ENCODE peak calls at places on chromosome 9, in four cellular contexts. Q is H1, U is IMR-90, D is mesendoderm. N is an unnamed sample.

GRCh38 chr9:68426755-68427154 is 70.3 kb downstream of the PGM5 start:
- DNase-seq in U (no peak), D (no peak), Q (no peak), N (no peak)

GRCh38 chr9:107569171-107569570 is 79.6 kb upstream of the KLF4 start:
- DNase-seq in Q (no peak), U (peak; percentile 17), D (no peak), N (no peak)

GRCh38 chr9:93182572-93182971 is 1.4 kb upstream of the WNK2 start:
- DNase-seq in D (no peak), Q (no peak), U (no peak), N (no peak)

GRCh38 chr9:117149996-117150395 is 264.9 kb downstream of the ASTN2 start:
- DNase-seq in Q (no peak), D (no peak), U (no peak), N (no peak)

GRCh38 chr9:28961625-28962024 is 1388.3 kb upstream of the C9orf72 start:
- DNase-seq in Q (no peak), U (no peak), D (peak; percentile 3), N (no peak)

GRCh38 chr9:125460883-125461475 is 199.4 kb downstream of the GAPVD1 start:
- DNase-seq in Q (no peak), U (peak; percentile 93), D (no peak), N (no peak)

GRCh38 chr9:117340422-117340821 is 74.4 kb downstream of the ASTN2 start:
- DNase-seq in U (no peak), D (no peak), Q (no peak), N (no peak)

GRCh38 chr9:109726122-109726521 is 53.9 kb upstream of the PALM2AKAP2 start:
- DNase-seq in Q (no peak), D (no peak), U (no peak), N (no peak)

GRCh38 chr9:92140754-92141143 is 25.5 kb upstream of the SPTLC1 start:
- DNase-seq in D (no peak), U (no peak), Q (peak; percentile 67), N (no peak)

GRCh38 chr9:15824310-15824709 is 271.5 kb downstream of the CCDC171 start:
- DNase-seq in U (peak; percentile 21), Q (no peak), D (peak; percentile 59), N (no peak)

GRCh38 chr9:114516913-114517312 is 11.6 kb upstream of the WHRN start:
- DNase-seq in Q (no peak), U (peak; percentile 61), D (peak; percentile 86), N (no peak)

GRCh38 chr9:133437753-133438531 is 15.8 kb downstream of the ADAMTS13 start:
- DNase-seq in D (no peak), U (no peak), Q (no peak), N (peak; percentile 67)

GRCh38 chr9:136754059-136754572 is 3.9 kb downstream of the LCN8 start:
- DNase-seq in D (no peak), U (no peak), Q (no peak), N (no peak)

GRCh38 chr9:134593756-134594375 is 47.7 kb upstream of the COL5A1 start:
- DNase-seq in D (no peak), Q (no peak), U (no peak), N (no peak)

GRCh38 chr9:35533398-35533797 is 43.5 kb downstream of the RUSC2 start:
- DNase-seq in Q (no peak), U (peak; percentile 39), D (no peak), N (no peak)

GRCh38 chr9:124054671-124055212 is 43.2 kb downstream of the LHX2 start:
- DNase-seq in D (peak; percentile 53), U (peak; percentile 90), Q (no peak), N (no peak)

GRCh38 chr9:37949576-37949975 is 45.6 kb upstream of the SLC25A51 start:
- DNase-seq in Q (no peak), U (no peak), D (no peak), N (no peak)

GRCh38 chr9:122122903-122123632 is 30.0 kb upstream of the TTLL11 start:
- DNase-seq in Q (peak; percentile 97), D (peak; percentile 79), U (peak; percentile 66), N (peak; percentile 85)

GRCh38 chr9:21326526-21327139 is 8.6 kb downstream of the KLHL9 start:
- DNase-seq in U (peak; percentile 44), D (peak; percentile 35), Q (no peak), N (no peak)

GRCh38 chr9:71762900-71763653 is 5.2 kb downstream of the CEMIP2 start:
- DNase-seq in Q (no peak), D (no peak), U (peak; percentile 84), N (no peak)

GRCh38 chr9:71680189-71680983 is 87.9 kb downstream of the CEMIP2 start:
- DNase-seq in D (peak; percentile 29), U (peak; percentile 57), Q (no peak), N (no peak)

GRCh38 chr9:112032009-112032408 is 135.4 kb downstream of the UGCG start:
- DNase-seq in U (no peak), Q (no peak), D (no peak), N (no peak)

GRCh38 chr9:74674077-74674476 is 176.9 kb downstream of the RORB start:
- DNase-seq in Q (no peak), U (no peak), D (no peak), N (no peak)

GRCh38 chr9:88809836-88810235 is 181.4 kb upstream of the S1PR3 start:
- DNase-seq in Q (no peak), D (no peak), U (no peak), N (no peak)

GRCh38 chr9:107090218-107090617 is 192.9 kb upstream of the RAD23B start:
- DNase-seq in D (no peak), U (no peak), Q (no peak), N (no peak)

DNA sequence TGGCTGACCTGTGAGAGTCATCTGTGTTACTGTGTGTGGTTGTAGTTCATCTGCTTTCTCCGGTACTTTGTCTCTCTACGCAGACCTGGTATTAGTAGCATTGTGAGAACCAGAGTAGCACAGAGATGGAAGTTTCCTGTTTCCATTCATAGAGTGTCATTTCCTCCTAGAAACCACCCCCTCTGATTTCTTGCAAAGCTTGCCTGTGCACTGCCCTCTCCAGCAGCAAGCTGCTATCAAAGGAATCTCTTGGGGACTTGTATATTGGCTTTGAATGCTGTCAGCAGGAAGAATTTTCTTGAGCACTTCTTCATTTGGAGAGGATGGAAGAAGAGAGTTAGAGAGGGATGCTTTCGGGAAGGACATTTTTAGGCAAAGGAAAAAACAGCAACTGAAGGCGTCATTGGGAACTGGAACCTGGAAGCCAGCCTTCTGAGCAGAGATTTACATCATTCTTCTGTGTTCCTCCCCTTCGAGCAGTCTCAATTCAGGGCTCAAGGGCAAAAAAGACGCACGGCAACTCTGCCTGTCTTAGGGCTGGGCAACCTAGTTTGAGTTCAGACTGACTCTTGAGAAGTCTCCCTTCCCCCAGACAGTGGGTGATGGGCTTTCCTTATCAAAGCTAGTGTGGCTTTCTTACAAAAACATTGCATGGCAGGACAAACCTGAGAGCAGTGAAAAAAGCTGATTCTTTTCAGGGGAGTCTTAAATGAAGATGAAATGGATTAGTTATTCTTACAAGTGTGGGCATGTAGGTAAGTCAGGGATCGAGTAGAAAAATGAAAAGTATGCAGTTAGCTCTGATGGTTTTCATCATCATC is 226.3 kb downstream of the AOPEP start:
- DNase-seq in U (no peak), Q (no peak), D (no peak), N (no peak)
- H4K5ac ChIP-seq in U (no peak overlapping the region), Q (no peak overlapping the region), D (no peak overlapping the region), N (no peak overlapping the region)

DNA sequence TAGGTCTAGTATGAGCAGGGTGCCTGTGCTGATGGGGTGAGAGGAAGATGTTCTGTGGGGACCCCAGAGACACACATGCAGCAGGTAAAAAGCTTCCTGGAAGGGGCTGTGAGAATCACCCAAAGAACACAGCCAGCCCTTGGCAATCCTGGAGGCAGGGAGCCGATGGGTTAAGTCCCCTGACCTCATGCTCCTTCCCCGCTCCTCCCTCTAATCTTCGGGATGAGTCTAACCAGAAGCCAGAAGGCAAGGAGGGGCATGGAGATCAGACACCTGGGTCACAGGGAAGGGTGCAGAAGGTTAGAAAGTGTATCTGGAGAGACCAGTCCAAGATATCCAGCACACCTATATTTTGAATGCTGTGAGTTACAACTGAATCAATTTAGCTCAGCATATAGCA is 274.1 kb upstream of the PAPPA start:
- DNase-seq in Q (no peak), U (no peak), D (no peak), N (no peak)
- H3K56ac ChIP-seq in Q (no peak overlapping the region), U (no peak overlapping the region), D (no peak overlapping the region), N (no peak overlapping the region)

DNA sequence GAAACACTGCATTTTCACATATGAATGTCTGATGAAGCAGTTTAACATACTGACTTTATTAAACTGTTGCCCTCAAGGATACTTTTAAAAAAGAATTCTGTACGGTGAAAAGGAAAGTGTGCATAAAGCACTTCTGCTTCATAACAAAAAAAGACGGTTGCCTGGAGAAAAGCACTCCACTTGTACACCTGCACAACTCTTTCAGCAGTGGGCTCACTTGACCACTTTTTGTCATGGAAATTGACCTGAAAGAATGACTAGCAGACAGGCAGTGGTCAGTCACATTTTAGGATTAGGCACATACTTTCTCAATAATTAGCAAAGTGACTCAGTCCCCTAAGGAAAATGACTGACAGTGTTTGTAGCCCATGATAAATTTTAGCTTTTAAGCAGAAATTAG is 169.4 kb downstream of the FANCC start:
- DNase-seq in Q (no peak), D (no peak), U (no peak), N (no peak)
- H3K23ac ChIP-seq in Q (no peak overlapping the region), D (no peak overlapping the region), U (no peak overlapping the region), N (no peak overlapping the region)

GRCh38 chr9:32843295-32843694 is 60.0 kb downstream of the TMEM215 start:
- DNase-seq in D (no peak), Q (no peak), U (no peak), N (no peak)

GRCh38 chr9:32839486-32839885 is 56.1 kb downstream of the TMEM215 start:
- DNase-seq in Q (no peak), U (no peak), D (no peak), N (no peak)

GRCh38 chr9:32839013-32839442 is 55.7 kb downstream of the TMEM215 start:
- DNase-seq in D (no peak), U (no peak), Q (no peak), N (no peak)

GRCh38 chr9:32841314-32841713 is 58.0 kb downstream of the TMEM215 start:
- DNase-seq in D (peak; percentile 19), U (no peak), Q (no peak), N (no peak)

DNA sequence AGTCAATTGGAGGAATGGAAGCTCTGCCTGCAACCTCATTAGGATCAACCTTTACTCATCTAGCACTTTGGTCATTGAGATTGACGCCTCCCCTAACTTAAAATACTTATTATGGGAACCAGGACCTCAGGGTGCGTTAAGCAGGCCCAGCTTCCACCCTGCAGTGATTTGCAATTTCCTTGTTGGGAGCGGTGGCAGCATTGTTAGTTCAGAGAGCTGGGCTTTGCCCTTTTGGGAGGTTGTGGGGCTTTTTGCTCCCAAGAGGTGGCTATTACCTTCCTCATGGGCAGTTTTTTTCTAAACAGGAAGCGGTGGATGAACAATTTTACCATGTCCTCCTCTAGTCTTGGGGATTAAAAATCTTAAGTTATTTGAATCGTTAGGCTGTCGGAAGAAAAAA is 60.9 kb downstream of the TMEM215 start:
- DNase-seq in D (no peak), Q (no peak), U (no peak), N (no peak)
- H4K5ac ChIP-seq in D (no peak overlapping the region), Q (no peak overlapping the region), U (no peak overlapping the region), N (no peak overlapping the region)